ENCODE peak calls at places on chromosomes 12 and 14, in ten cellular contexts. F is GM04504; L is HTR-8/SVneo; Z is CD8-positive, alpha-beta T cell; D is lower leg skin; H is AG08395; W is central memory CD8-positive, alpha-beta T cell; T is ovary; S is stimulated activated CD4-positive, alpha-beta T cell treated with anti-CD3 and anti-CD28 coated beads, TNF-alpha, amount 100 ng/mL, for 24 hours; P is Panc1. I is an unnamed sample.

GRCh38 chr14:68444449-68445168 is 348.3 kb downstream of the ZFP36L1 start:
- DNase-seq in W (no peak), S (no peak), Z (no peak), H (peak; percentile 64), D (no peak), F (no peak), P (no peak), T (no peak), L (no peak), I (no peak)

GRCh38 chr12:94535614-94535932 is 75.9 kb upstream of the CEP83 start:
- DNase-seq in D (no peak), T (no peak), F (no peak), W (no peak), P (no peak), S (no peak), Z (no peak), L (no peak), H (no peak), I (no peak)

GRCh38 chr14:39265741-39266588 is 32.2 kb downstream of the MIA2 start:
- DNase-seq in H (no peak), T (no peak), L (no peak), S (no peak), Z (no peak), P (no peak), W (no peak), F (peak; percentile 11), D (no peak), I (peak; percentile 57)

GRCh38 chr14:94337274-94337673 is 14.1 kb upstream of the SERPINA6 start:
- DNase-seq in P (no peak), S (no peak), L (no peak), H (no peak), F (no peak), D (no peak), W (no peak), T (no peak), Z (no peak), I (no peak)

GRCh38 chr14:104219731-104220224 is 81.4 kb downstream of the KIF26A start:
- DNase-seq in L (no peak), T (no peak), D (no peak), H (no peak), W (no peak), F (no peak), P (no peak), Z (no peak), S (no peak), I (no peak)

GRCh38 chr12:124767075-124767821 is 96.4 kb downstream of the SCARB1 start:
- DNase-seq in Z (peak; percentile 79), F (no peak), T (peak; percentile 74), L (peak; percentile 80), S (peak; percentile 80), W (peak; percentile 80), D (peak; percentile 69), P (no peak), H (peak; percentile 77), I (peak; percentile 62)

GRCh38 chr14:99122521-99123125 is 149.4 kb downstream of the BCL11B start:
- DNase-seq in W (peak; percentile 3), L (no peak), F (no peak), D (no peak), S (no peak), H (no peak), Z (no peak), T (no peak), P (no peak), I (no peak)

GRCh38 chr12:5497329-5498058 is 65.6 kb downstream of the NTF3 start:
- DNase-seq in D (no peak), L (no peak), P (no peak), W (no peak), F (no peak), Z (no peak), T (no peak), S (no peak), H (peak; percentile 58), I (no peak)

GRCh38 chr14:68961781-68962584 is 17.1 kb downstream of the ACTN1 start:
- DNase-seq in D (no peak), S (no peak), W (no peak), P (no peak), L (peak; percentile 76), T (no peak), Z (no peak), F (no peak), H (no peak), I (no peak)